ENCODE peak calls at places on chromosomes 13 and 19, in four cellular contexts. One of them, this sample, is unnamed.

GRCh38 chr13:22487932-22488331 is 692.8 kb upstream of the SGCG start:
- DNase-seq in glutamatergic neuron: no peak
- DNase-seq in epithelial cell of esophagus: no peak
- DNase-seq in astrocyte of the spinal cord: no peak
- DNase-seq in this sample: no peak

GRCh38 chr19:41691268-41691970 is 3.3 kb upstream of the CEACAM7 start:
- DNase-seq in epithelial cell of esophagus: peak; percentile 21
- DNase-seq in glutamatergic neuron: peak; percentile 45
- DNase-seq in astrocyte of the spinal cord: no peak
- DNase-seq in this sample: peak; percentile 15

GRCh38 chr13:98171806-98172569 is 5.1 kb downstream of the RNF113B start:
- DNase-seq in astrocyte of the spinal cord: peak; percentile 59
- DNase-seq in epithelial cell of esophagus: no peak
- DNase-seq in glutamatergic neuron: no peak
- DNase-seq in this sample: peak; percentile 55

GRCh38 chr13:20141238-20142018 is 19.4 kb downstream of the GJA3 start:
- DNase-seq in glutamatergic neuron: no peak
- DNase-seq in astrocyte of the spinal cord: no peak
- DNase-seq in epithelial cell of esophagus: no peak
- DNase-seq in this sample: no peak

GRCh38 chr19:17488593-17489391 is 18.5 kb downstream of the SLC27A1 start:
- DNase-seq in epithelial cell of esophagus: peak; percentile 87
- DNase-seq in glutamatergic neuron: peak; percentile 86
- DNase-seq in astrocyte of the spinal cord: no peak
- DNase-seq in this sample: no peak

GRCh38 chr13:67123165-67123564 is 107.0 kb downstream of the PCDH9 start:
- DNase-seq in glutamatergic neuron: no peak
- DNase-seq in epithelial cell of esophagus: peak; percentile 36
- DNase-seq in astrocyte of the spinal cord: no peak
- DNase-seq in this sample: no peak

GRCh38 chr19:38932425-38933179 is 1.9 kb downstream of the MRPS12 start:
- DNase-seq in epithelial cell of esophagus: peak; percentile 49
- DNase-seq in astrocyte of the spinal cord: peak; percentile 32
- DNase-seq in glutamatergic neuron: no peak
- DNase-seq in this sample: peak; percentile 69

GRCh38 chr13:80783926-80784325 is 443.0 kb upstream of the SPRY2 start:
- DNase-seq in astrocyte of the spinal cord: peak; percentile 68
- DNase-seq in epithelial cell of esophagus: no peak
- DNase-seq in glutamatergic neuron: no peak
- DNase-seq in this sample: peak; percentile 13

GRCh38 chr13:70841240-70842061 is 733.2 kb upstream of the KLHL1 start:
- DNase-seq in astrocyte of the spinal cord: no peak
- DNase-seq in epithelial cell of esophagus: no peak
- DNase-seq in glutamatergic neuron: no peak
- DNase-seq in this sample: no peak

GRCh38 chr19:18112989-18113478 is 15.5 kb downstream of the MAST3 start:
- DNase-seq in glutamatergic neuron: peak; percentile 95
- DNase-seq in epithelial cell of esophagus: peak; percentile 82
- DNase-seq in astrocyte of the spinal cord: peak; percentile 80
- DNase-seq in this sample: peak; percentile 88

GRCh38 chr13:33279898-33280549 is 5.5 kb downstream of the STARD13 start:
- DNase-seq in astrocyte of the spinal cord: peak; percentile 59
- DNase-seq in epithelial cell of esophagus: peak; percentile 96
- DNase-seq in glutamatergic neuron: no peak
- DNase-seq in this sample: peak; percentile 80

GRCh38 chr13:44609137-44609536 is 33.0 kb upstream of the TSC22D1 start:
- DNase-seq in astrocyte of the spinal cord: no peak
- DNase-seq in epithelial cell of esophagus: no peak
- DNase-seq in glutamatergic neuron: no peak
- DNase-seq in this sample: no peak

GRCh38 chr13:95530178-95530577 is 22.3 kb upstream of the CLDN10 start:
- DNase-seq in epithelial cell of esophagus: peak; percentile 95
- DNase-seq in glutamatergic neuron: no peak
- DNase-seq in astrocyte of the spinal cord: peak; percentile 72
- DNase-seq in this sample: peak; percentile 41

GRCh38 chr19:45779231-45780145 is 2.8 kb downstream of the DMPK start:
- DNase-seq in glutamatergic neuron: peak; percentile 94
- DNase-seq in astrocyte of the spinal cord: peak; percentile 47
- DNase-seq in epithelial cell of esophagus: peak; percentile 96
- DNase-seq in this sample: peak; percentile 52
- TF ChIP-seq CTCF in glutamatergic neuron: peak; percentile 74
- TF ChIP-seq CTCF in astrocyte of the spinal cord: peak; percentile 57
- TF ChIP-seq CTCF in epithelial cell of esophagus: peak; percentile 81
- TF ChIP-seq CTCF in this sample: peak; percentile 58

DNA sequence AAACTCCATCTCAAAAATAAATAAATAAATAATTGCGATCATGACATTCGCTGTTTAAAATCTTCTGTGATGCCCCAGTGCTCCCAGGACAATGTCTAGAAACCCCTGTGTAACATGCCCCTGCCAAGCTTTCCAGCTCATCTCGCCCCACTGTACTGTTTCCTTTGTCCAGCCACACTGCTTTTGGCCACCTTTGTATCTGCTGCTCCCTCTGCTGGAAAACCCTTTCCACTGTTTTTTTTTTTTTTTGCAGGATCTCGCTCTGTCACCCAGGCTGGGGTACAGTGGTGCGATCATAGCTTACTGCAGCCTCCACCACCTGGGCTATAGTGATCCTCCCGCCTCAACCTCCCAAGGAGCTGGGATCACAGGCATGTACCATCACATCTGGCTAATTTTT is 7.5 kb downstream of the PLAUR start:
- DNase-seq in astrocyte of the spinal cord: no peak
- DNase-seq in glutamatergic neuron: no peak
- DNase-seq in epithelial cell of esophagus: no peak
- DNase-seq in this sample: peak; percentile 47
- TF ChIP-seq CTCF in astrocyte of the spinal cord: peak; percentile 41
- TF ChIP-seq CTCF in glutamatergic neuron: peak; percentile 28
- TF ChIP-seq CTCF in epithelial cell of esophagus: peak; percentile 47
- TF ChIP-seq CTCF in this sample: peak; percentile 73

GRCh38 chr13:114017028-114017630 is 43.3 kb upstream of the C13orf46 start:
- DNase-seq in epithelial cell of esophagus: no peak
- DNase-seq in astrocyte of the spinal cord: peak; percentile 55
- DNase-seq in glutamatergic neuron: no peak
- DNase-seq in this sample: peak; percentile 48
- TF ChIP-seq CTCF in epithelial cell of esophagus: no peak
- TF ChIP-seq CTCF in astrocyte of the spinal cord: peak; percentile 51
- TF ChIP-seq CTCF in glutamatergic neuron: no peak
- TF ChIP-seq CTCF in this sample: peak; percentile 56

GRCh38 chr13:49517461-49517860 is 21.7 kb downstream of the PHF11 start:
- DNase-seq in epithelial cell of esophagus: no peak
- DNase-seq in glutamatergic neuron: no peak
- DNase-seq in astrocyte of the spinal cord: no peak
- DNase-seq in this sample: peak; percentile 47
- TF ChIP-seq CTCF in epithelial cell of esophagus: no peak
- TF ChIP-seq CTCF in glutamatergic neuron: no peak
- TF ChIP-seq CTCF in astrocyte of the spinal cord: peak; percentile 57
- TF ChIP-seq CTCF in this sample: peak; percentile 61

DNA sequence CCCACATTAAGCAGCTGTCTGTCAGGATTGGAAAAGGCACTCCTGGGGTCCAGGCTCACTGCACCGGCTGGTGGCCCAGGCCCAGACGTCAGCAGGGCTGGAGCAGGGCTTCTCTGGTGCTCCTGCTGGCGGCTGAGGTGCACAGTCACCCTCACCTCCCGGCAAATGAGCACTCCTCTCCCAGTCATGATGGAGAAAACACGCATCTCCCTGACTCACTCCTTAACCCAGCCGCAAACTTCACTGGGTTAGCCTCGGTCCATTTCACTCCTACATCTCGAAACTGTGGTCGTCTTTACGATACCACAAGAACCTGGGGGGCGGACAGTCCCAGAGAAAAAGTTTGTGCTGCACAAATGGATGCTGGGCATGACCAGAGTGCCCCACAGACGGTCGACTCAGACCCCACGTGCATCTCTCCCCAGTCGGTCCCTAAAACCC is 3.3 kb upstream of the RASA3 start:
- DNase-seq in astrocyte of the spinal cord: no peak
- DNase-seq in epithelial cell of esophagus: no peak
- DNase-seq in glutamatergic neuron: no peak
- DNase-seq in this sample: no peak
- TF ChIP-seq CTCF in astrocyte of the spinal cord: no peak
- TF ChIP-seq CTCF in epithelial cell of esophagus: no peak
- TF ChIP-seq CTCF in glutamatergic neuron: no peak
- TF ChIP-seq CTCF in this sample: no peak

This sample was measured in choroid plexus epithelial cell.